ENCODE peak calls at places on chromosomes 11 and 22, in nine cellular contexts. One of them, this sample, is unnamed.

GRCh38 chr11:118878187-118878586 is 5.5 kb upstream of the CXCR5 start:
- DNase-seq in NCI-H345: no peak
- DNase-seq in activated CD4-positive, alpha-beta T cell treated with anti-CD3 and anti-CD28 coated beads, Interleukin-2, amount 10 ng/mL, durations not matched to agents 7 days and 5 days: peak
- DNase-seq in endothelial cell: no peak
- DNase-seq in ELR: no peak
- DNase-seq in endothelial cell of umbilical vein: no peak
- DNase-seq in activated CD8-positive, alpha-beta memory T cell treated with anti-CD3 and anti-CD28 coated beads, Interleukin-2, amount 50 U/mL, for 48 hours: peak
- DNase-seq in fibroblast of the conjunctiva: no peak
- DNase-seq in Calu3: no peak
- DNase-seq in this sample: no peak

GRCh38 chr11:109046284-109046992 is 375.6 kb upstream of the C11orf87 start:
- DNase-seq in NCI-H345: no peak
- DNase-seq in activated CD4-positive, alpha-beta T cell treated with anti-CD3 and anti-CD28 coated beads, Interleukin-2, amount 10 ng/mL, durations not matched to agents 7 days and 5 days: no peak
- DNase-seq in endothelial cell: no peak
- DNase-seq in ELR: no peak
- DNase-seq in endothelial cell of umbilical vein: no peak
- DNase-seq in activated CD8-positive, alpha-beta memory T cell treated with anti-CD3 and anti-CD28 coated beads, Interleukin-2, amount 50 U/mL, for 48 hours: no peak
- DNase-seq in fibroblast of the conjunctiva: no peak
- DNase-seq in Calu3: no peak
- DNase-seq in this sample: no peak

GRCh38 chr11:65274734-65275682 is 13.2 kb downstream of the POLA2 start:
- DNase-seq in NCI-H345: peak
- DNase-seq in activated CD4-positive, alpha-beta T cell treated with anti-CD3 and anti-CD28 coated beads, Interleukin-2, amount 10 ng/mL, durations not matched to agents 7 days and 5 days: peak
- DNase-seq in endothelial cell: peak
- DNase-seq in ELR: peak
- DNase-seq in endothelial cell of umbilical vein: peak
- DNase-seq in activated CD8-positive, alpha-beta memory T cell treated with anti-CD3 and anti-CD28 coated beads, Interleukin-2, amount 50 U/mL, for 48 hours: no peak
- DNase-seq in fibroblast of the conjunctiva: peak
- DNase-seq in Calu3: peak
- DNase-seq in this sample: no peak

GRCh38 chr11:64251986-64252837 is 882 bp downstream of the PLCB3 start:
- DNase-seq in NCI-H345: peak
- DNase-seq in activated CD4-positive, alpha-beta T cell treated with anti-CD3 and anti-CD28 coated beads, Interleukin-2, amount 10 ng/mL, durations not matched to agents 7 days and 5 days: no peak
- DNase-seq in endothelial cell: peak
- DNase-seq in ELR: peak
- DNase-seq in endothelial cell of umbilical vein: no peak
- DNase-seq in activated CD8-positive, alpha-beta memory T cell treated with anti-CD3 and anti-CD28 coated beads, Interleukin-2, amount 50 U/mL, for 48 hours: no peak
- DNase-seq in fibroblast of the conjunctiva: no peak
- DNase-seq in Calu3: peak
- DNase-seq in this sample: no peak

GRCh38 chr11:18393581-18394299 is 623 bp upstream of the LDHA start:
- DNase-seq in NCI-H345: no peak
- DNase-seq in activated CD4-positive, alpha-beta T cell treated with anti-CD3 and anti-CD28 coated beads, Interleukin-2, amount 10 ng/mL, durations not matched to agents 7 days and 5 days: no peak
- DNase-seq in endothelial cell: no peak
- DNase-seq in ELR: no peak
- DNase-seq in endothelial cell of umbilical vein: no peak
- DNase-seq in activated CD8-positive, alpha-beta memory T cell treated with anti-CD3 and anti-CD28 coated beads, Interleukin-2, amount 50 U/mL, for 48 hours: no peak
- DNase-seq in fibroblast of the conjunctiva: no peak
- DNase-seq in Calu3: no peak
- DNase-seq in this sample: no peak

GRCh38 chr11:85718991-85719807 is 33.2 kb upstream of the CCDC89 start:
- DNase-seq in NCI-H345: no peak
- DNase-seq in activated CD4-positive, alpha-beta T cell treated with anti-CD3 and anti-CD28 coated beads, Interleukin-2, amount 10 ng/mL, durations not matched to agents 7 days and 5 days: no peak
- DNase-seq in endothelial cell: no peak
- DNase-seq in ELR: peak
- DNase-seq in endothelial cell of umbilical vein: peak
- DNase-seq in activated CD8-positive, alpha-beta memory T cell treated with anti-CD3 and anti-CD28 coated beads, Interleukin-2, amount 50 U/mL, for 48 hours: no peak
- DNase-seq in fibroblast of the conjunctiva: peak
- DNase-seq in Calu3: peak
- DNase-seq in this sample: peak

GRCh38 chr11:95088946-95089619 is 563 bp upstream of the ENDOD1 start:
- DNase-seq in NCI-H345: no peak
- DNase-seq in activated CD4-positive, alpha-beta T cell treated with anti-CD3 and anti-CD28 coated beads, Interleukin-2, amount 10 ng/mL, durations not matched to agents 7 days and 5 days: peak
- DNase-seq in endothelial cell: no peak
- DNase-seq in ELR: no peak
- DNase-seq in endothelial cell of umbilical vein: no peak
- DNase-seq in activated CD8-positive, alpha-beta memory T cell treated with anti-CD3 and anti-CD28 coated beads, Interleukin-2, amount 50 U/mL, for 48 hours: no peak
- DNase-seq in fibroblast of the conjunctiva: no peak
- DNase-seq in Calu3: peak
- DNase-seq in this sample: no peak

GRCh38 chr11:115251126-115251525 is 253.1 kb downstream of the CADM1 start:
- DNase-seq in NCI-H345: no peak
- DNase-seq in activated CD4-positive, alpha-beta T cell treated with anti-CD3 and anti-CD28 coated beads, Interleukin-2, amount 10 ng/mL, durations not matched to agents 7 days and 5 days: no peak
- DNase-seq in endothelial cell: no peak
- DNase-seq in ELR: no peak
- DNase-seq in endothelial cell of umbilical vein: no peak
- DNase-seq in activated CD8-positive, alpha-beta memory T cell treated with anti-CD3 and anti-CD28 coated beads, Interleukin-2, amount 50 U/mL, for 48 hours: no peak
- DNase-seq in fibroblast of the conjunctiva: no peak
- DNase-seq in Calu3: no peak
- DNase-seq in this sample: no peak

GRCh38 chr11:57131080-57131790 is 50.5 kb upstream of the LRRC55 start:
- DNase-seq in NCI-H345: no peak
- DNase-seq in activated CD4-positive, alpha-beta T cell treated with anti-CD3 and anti-CD28 coated beads, Interleukin-2, amount 10 ng/mL, durations not matched to agents 7 days and 5 days: no peak
- DNase-seq in endothelial cell: peak
- DNase-seq in ELR: peak
- DNase-seq in endothelial cell of umbilical vein: peak
- DNase-seq in activated CD8-positive, alpha-beta memory T cell treated with anti-CD3 and anti-CD28 coated beads, Interleukin-2, amount 50 U/mL, for 48 hours: no peak
- DNase-seq in fibroblast of the conjunctiva: no peak
- DNase-seq in Calu3: peak
- DNase-seq in this sample: no peak

GRCh38 chr11:131146817-131147490 is 223.5 kb upstream of the NTM start:
- DNase-seq in NCI-H345: no peak
- DNase-seq in activated CD4-positive, alpha-beta T cell treated with anti-CD3 and anti-CD28 coated beads, Interleukin-2, amount 10 ng/mL, durations not matched to agents 7 days and 5 days: no peak
- DNase-seq in endothelial cell: no peak
- DNase-seq in ELR: peak
- DNase-seq in endothelial cell of umbilical vein: no peak
- DNase-seq in activated CD8-positive, alpha-beta memory T cell treated with anti-CD3 and anti-CD28 coated beads, Interleukin-2, amount 50 U/mL, for 48 hours: no peak
- DNase-seq in fibroblast of the conjunctiva: no peak
- DNase-seq in Calu3: no peak
- DNase-seq in this sample: no peak

GRCh38 chr22:39296981-39297489 is 22.4 kb downstream of the RPL3 start:
- DNase-seq in NCI-H345: no peak
- DNase-seq in activated CD4-positive, alpha-beta T cell treated with anti-CD3 and anti-CD28 coated beads, Interleukin-2, amount 10 ng/mL, durations not matched to agents 7 days and 5 days: no peak
- DNase-seq in endothelial cell: no peak
- DNase-seq in ELR: no peak
- DNase-seq in endothelial cell of umbilical vein: no peak
- DNase-seq in activated CD8-positive, alpha-beta memory T cell treated with anti-CD3 and anti-CD28 coated beads, Interleukin-2, amount 50 U/mL, for 48 hours: no peak
- DNase-seq in fibroblast of the conjunctiva: no peak
- DNase-seq in Calu3: no peak
- DNase-seq in this sample: no peak

GRCh38 chr22:47257566-47257965 is 495.1 kb downstream of the TBC1D22A start:
- DNase-seq in NCI-H345: no peak
- DNase-seq in activated CD4-positive, alpha-beta T cell treated with anti-CD3 and anti-CD28 coated beads, Interleukin-2, amount 10 ng/mL, durations not matched to agents 7 days and 5 days: no peak
- DNase-seq in endothelial cell: no peak
- DNase-seq in ELR: no peak
- DNase-seq in endothelial cell of umbilical vein: no peak
- DNase-seq in activated CD8-positive, alpha-beta memory T cell treated with anti-CD3 and anti-CD28 coated beads, Interleukin-2, amount 50 U/mL, for 48 hours: no peak
- DNase-seq in fibroblast of the conjunctiva: no peak
- DNase-seq in Calu3: no peak
- DNase-seq in this sample: no peak

GRCh38 chr11:61139391-61139790 is 21.8 kb downstream of the VPS37C start:
- DNase-seq in NCI-H345: no peak
- DNase-seq in activated CD4-positive, alpha-beta T cell treated with anti-CD3 and anti-CD28 coated beads, Interleukin-2, amount 10 ng/mL, durations not matched to agents 7 days and 5 days: no peak
- DNase-seq in endothelial cell: no peak
- DNase-seq in ELR: no peak
- DNase-seq in endothelial cell of umbilical vein: no peak
- DNase-seq in activated CD8-positive, alpha-beta memory T cell treated with anti-CD3 and anti-CD28 coated beads, Interleukin-2, amount 50 U/mL, for 48 hours: no peak
- DNase-seq in fibroblast of the conjunctiva: no peak
- DNase-seq in Calu3: no peak
- DNase-seq in this sample: no peak

GRCh38 chr11:106208795-106209194 is 131.3 kb downstream of the AASDHPPT start:
- DNase-seq in NCI-H345: no peak
- DNase-seq in activated CD4-positive, alpha-beta T cell treated with anti-CD3 and anti-CD28 coated beads, Interleukin-2, amount 10 ng/mL, durations not matched to agents 7 days and 5 days: no peak
- DNase-seq in endothelial cell: no peak
- DNase-seq in ELR: no peak
- DNase-seq in endothelial cell of umbilical vein: no peak
- DNase-seq in activated CD8-positive, alpha-beta memory T cell treated with anti-CD3 and anti-CD28 coated beads, Interleukin-2, amount 50 U/mL, for 48 hours: no peak
- DNase-seq in fibroblast of the conjunctiva: no peak
- DNase-seq in Calu3: no peak
- DNase-seq in this sample: no peak

GRCh38 chr11:57641426-57641825 is 8.3 kb downstream of the YPEL4 start:
- DNase-seq in NCI-H345: peak
- DNase-seq in activated CD4-positive, alpha-beta T cell treated with anti-CD3 and anti-CD28 coated beads, Interleukin-2, amount 10 ng/mL, durations not matched to agents 7 days and 5 days: peak
- DNase-seq in endothelial cell: no peak
- DNase-seq in ELR: peak
- DNase-seq in endothelial cell of umbilical vein: peak
- DNase-seq in activated CD8-positive, alpha-beta memory T cell treated with anti-CD3 and anti-CD28 coated beads, Interleukin-2, amount 50 U/mL, for 48 hours: no peak
- DNase-seq in fibroblast of the conjunctiva: peak
- DNase-seq in Calu3: peak
- DNase-seq in this sample: no peak

GRCh38 chr11:32290783-32291182 is 144.6 kb downstream of the WT1 start:
- DNase-seq in NCI-H345: no peak
- DNase-seq in activated CD4-positive, alpha-beta T cell treated with anti-CD3 and anti-CD28 coated beads, Interleukin-2, amount 10 ng/mL, durations not matched to agents 7 days and 5 days: no peak
- DNase-seq in endothelial cell: no peak
- DNase-seq in ELR: no peak
- DNase-seq in endothelial cell of umbilical vein: no peak
- DNase-seq in activated CD8-positive, alpha-beta memory T cell treated with anti-CD3 and anti-CD28 coated beads, Interleukin-2, amount 50 U/mL, for 48 hours: no peak
- DNase-seq in fibroblast of the conjunctiva: no peak
- DNase-seq in Calu3: no peak
- DNase-seq in this sample: no peak

GRCh38 chr11:77375114-77375513 is 73.6 kb upstream of the GDPD4 start:
- DNase-seq in NCI-H345: no peak
- DNase-seq in activated CD4-positive, alpha-beta T cell treated with anti-CD3 and anti-CD28 coated beads, Interleukin-2, amount 10 ng/mL, durations not matched to agents 7 days and 5 days: no peak
- DNase-seq in endothelial cell: no peak
- DNase-seq in ELR: peak
- DNase-seq in endothelial cell of umbilical vein: no peak
- DNase-seq in activated CD8-positive, alpha-beta memory T cell treated with anti-CD3 and anti-CD28 coated beads, Interleukin-2, amount 50 U/mL, for 48 hours: no peak
- DNase-seq in fibroblast of the conjunctiva: no peak
- DNase-seq in Calu3: no peak
- DNase-seq in this sample: no peak

GRCh38 chr22:16957781-16958180 is 50.2 kb downstream of the GAB4 start:
- DNase-seq in NCI-H345: no peak
- DNase-seq in activated CD4-positive, alpha-beta T cell treated with anti-CD3 and anti-CD28 coated beads, Interleukin-2, amount 10 ng/mL, durations not matched to agents 7 days and 5 days: no peak
- DNase-seq in endothelial cell: no peak
- DNase-seq in ELR: no peak
- DNase-seq in endothelial cell of umbilical vein: no peak
- DNase-seq in activated CD8-positive, alpha-beta memory T cell treated with anti-CD3 and anti-CD28 coated beads, Interleukin-2, amount 50 U/mL, for 48 hours: no peak
- DNase-seq in fibroblast of the conjunctiva: no peak
- DNase-seq in Calu3: no peak
- DNase-seq in this sample: no peak

GRCh38 chr22:20146777-20147176 is 4.1 kb downstream of the CCDC188 start:
- DNase-seq in NCI-H345: no peak
- DNase-seq in activated CD4-positive, alpha-beta T cell treated with anti-CD3 and anti-CD28 coated beads, Interleukin-2, amount 10 ng/mL, durations not matched to agents 7 days and 5 days: no peak
- DNase-seq in endothelial cell: no peak
- DNase-seq in ELR: no peak
- DNase-seq in endothelial cell of umbilical vein: no peak
- DNase-seq in activated CD8-positive, alpha-beta memory T cell treated with anti-CD3 and anti-CD28 coated beads, Interleukin-2, amount 50 U/mL, for 48 hours: no peak
- DNase-seq in fibroblast of the conjunctiva: no peak
- DNase-seq in Calu3: no peak
- DNase-seq in this sample: no peak

GRCh38 chr11:134383576-134384221 is 28.3 kb downstream of the B3GAT1 start:
- DNase-seq in NCI-H345: no peak
- DNase-seq in activated CD4-positive, alpha-beta T cell treated with anti-CD3 and anti-CD28 coated beads, Interleukin-2, amount 10 ng/mL, durations not matched to agents 7 days and 5 days: no peak
- DNase-seq in endothelial cell: no peak
- DNase-seq in ELR: no peak
- DNase-seq in endothelial cell of umbilical vein: no peak
- DNase-seq in activated CD8-positive, alpha-beta memory T cell treated with anti-CD3 and anti-CD28 coated beads, Interleukin-2, amount 50 U/mL, for 48 hours: no peak
- DNase-seq in fibroblast of the conjunctiva: no peak
- DNase-seq in Calu3: no peak
- DNase-seq in this sample: no peak

GRCh38 chr11:33622231-33622630 is 78.4 kb downstream of the C11orf91 start:
- DNase-seq in NCI-H345: no peak
- DNase-seq in activated CD4-positive, alpha-beta T cell treated with anti-CD3 and anti-CD28 coated beads, Interleukin-2, amount 10 ng/mL, durations not matched to agents 7 days and 5 days: no peak
- DNase-seq in endothelial cell: no peak
- DNase-seq in ELR: peak
- DNase-seq in endothelial cell of umbilical vein: no peak
- DNase-seq in activated CD8-positive, alpha-beta memory T cell treated with anti-CD3 and anti-CD28 coated beads, Interleukin-2, amount 50 U/mL, for 48 hours: no peak
- DNase-seq in fibroblast of the conjunctiva: peak
- DNase-seq in Calu3: no peak
- DNase-seq in this sample: no peak

This sample was measured in brain pericyte.